ENCODE peak calls at places on chromosomes 3 and 15, in seven cellular contexts. X is WERI-Rb-1, S is GM23338, B is mesendoderm, R is left lung, L is uterus, I is fibroblast of lung. H is an unnamed sample.

GRCh38 chr15:99211926-99212325 is 37.5 kb downstream of the TTC23 start:
- DNase-seq in X (no peak), S (no peak), B (no peak), R (no peak), L (no peak), I (peak), H (no peak)

GRCh38 chr3:33103034-33103433 is 6.1 kb upstream of the GLB1 start:
- DNase-seq in X (no peak), S (no peak), B (no peak), R (no peak), L (no peak), I (no peak), H (no peak)

GRCh38 chr3:115494826-115495225 is 128.5 kb upstream of the GAP43 start:
- DNase-seq in X (no peak), S (no peak), B (no peak), R (no peak), L (no peak), I (no peak), H (no peak)

GRCh38 chr3:120568624-120569023 is 27.5 kb upstream of the NDUFB4 start:
- DNase-seq in X (no peak), S (no peak), B (peak), R (no peak), L (no peak), I (no peak), H (no peak)

GRCh38 chr15:79973445-79974180 is 2.6 kb upstream of the BCL2A1 start:
- DNase-seq in X (no peak), S (no peak), B (no peak), R (no peak), L (no peak), I (no peak), H (no peak)

GRCh38 chr15:92073044-92073785 is 219.7 kb downstream of the SLCO3A1 start:
- DNase-seq in X (no peak), S (no peak), B (no peak), R (no peak), L (no peak), I (peak), H (no peak)

GRCh38 chr15:101652783-101653430 is 726 bp upstream of the TM2D3 start:
- DNase-seq in X (peak), S (peak), B (peak), R (peak), L (peak), I (no peak), H (no peak)

GRCh38 chr15:73357999-73358665 is 10.6 kb downstream of the HCN4 start:
- DNase-seq in X (no peak), S (no peak), B (no peak), R (no peak), L (no peak), I (no peak), H (no peak)

GRCh38 chr3:173065543-173065970 is 75.5 kb downstream of the SPATA16 start:
- DNase-seq in X (no peak), S (no peak), B (peak), R (no peak), L (no peak), I (peak), H (no peak)

GRCh38 chr3:187968883-187969580 is 184.9 kb upstream of the LPP start:
- DNase-seq in X (no peak), S (no peak), B (no peak), R (no peak), L (no peak), I (peak), H (no peak)

GRCh38 chr3:105944721-105945120 is 75.9 kb upstream of the CBLB start:
- DNase-seq in X (no peak), S (no peak), B (no peak), R (no peak), L (no peak), I (peak), H (no peak)

GRCh38 chr3:51908026-51908425 is 4.9 kb upstream of the IQCF1 start:
- DNase-seq in X (no peak), S (no peak), B (no peak), R (no peak), L (no peak), I (no peak), H (no peak)

GRCh38 chr15:39411102-39411989 is 169.5 kb upstream of the THBS1 start:
- DNase-seq in X (no peak), S (no peak), B (no peak), R (no peak), L (no peak), I (no peak), H (no peak)

GRCh38 chr3:67920969-67921368 is 266.6 kb upstream of the SUCLG2 start:
- DNase-seq in X (no peak), S (no peak), B (no peak), R (no peak), L (no peak), I (no peak), H (no peak)

GRCh38 chr15:25244731-25245585 is 193.9 kb downstream of the UBE3A start:
- DNase-seq in X (peak), S (no peak), B (no peak), R (peak), L (no peak), I (no peak), H (peak)

GRCh38 chr3:45180899-45181298 is 34.7 kb upstream of the CDCP1 start:
- DNase-seq in X (peak), S (no peak), B (no peak), R (no peak), L (no peak), I (no peak), H (no peak)

GRCh38 chr3:177441813-177442646 is 244.7 kb upstream of the TBL1XR1 start:
- DNase-seq in X (no peak), S (no peak), B (peak), R (no peak), L (peak), I (peak), H (no peak)

DNA sequence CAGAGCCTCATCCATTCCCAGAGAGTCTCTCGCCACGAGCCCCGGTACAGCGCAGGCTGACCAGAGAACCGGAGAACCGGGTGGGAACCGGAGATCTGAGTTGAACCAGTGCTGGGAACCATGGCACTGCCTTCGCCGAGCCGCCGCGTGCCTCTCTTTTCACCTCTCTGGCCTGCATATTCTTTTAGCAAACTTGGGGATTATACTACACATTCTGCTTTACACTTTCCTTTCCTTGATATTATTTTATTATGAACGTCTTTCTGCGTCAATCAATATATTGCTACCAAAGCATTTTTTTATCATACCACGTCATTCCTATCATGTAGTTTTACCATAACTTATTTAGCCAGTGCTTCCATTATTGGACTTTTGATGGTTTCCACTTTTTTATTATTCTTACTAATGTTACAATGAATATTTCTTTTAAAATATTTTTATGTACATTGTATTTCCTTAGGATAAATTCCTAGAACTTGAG is 7.3 kb downstream of the NRROS start:
- DNase-seq in X (no peak), S (no peak), B (no peak), R (no peak), L (no peak), I (no peak), H (no peak)
- H3K4me3 ChIP-seq in X (no peak), S (no peak), B (no peak), R (no peak), L (no peak), I (no peak), H (no peak)

DNA sequence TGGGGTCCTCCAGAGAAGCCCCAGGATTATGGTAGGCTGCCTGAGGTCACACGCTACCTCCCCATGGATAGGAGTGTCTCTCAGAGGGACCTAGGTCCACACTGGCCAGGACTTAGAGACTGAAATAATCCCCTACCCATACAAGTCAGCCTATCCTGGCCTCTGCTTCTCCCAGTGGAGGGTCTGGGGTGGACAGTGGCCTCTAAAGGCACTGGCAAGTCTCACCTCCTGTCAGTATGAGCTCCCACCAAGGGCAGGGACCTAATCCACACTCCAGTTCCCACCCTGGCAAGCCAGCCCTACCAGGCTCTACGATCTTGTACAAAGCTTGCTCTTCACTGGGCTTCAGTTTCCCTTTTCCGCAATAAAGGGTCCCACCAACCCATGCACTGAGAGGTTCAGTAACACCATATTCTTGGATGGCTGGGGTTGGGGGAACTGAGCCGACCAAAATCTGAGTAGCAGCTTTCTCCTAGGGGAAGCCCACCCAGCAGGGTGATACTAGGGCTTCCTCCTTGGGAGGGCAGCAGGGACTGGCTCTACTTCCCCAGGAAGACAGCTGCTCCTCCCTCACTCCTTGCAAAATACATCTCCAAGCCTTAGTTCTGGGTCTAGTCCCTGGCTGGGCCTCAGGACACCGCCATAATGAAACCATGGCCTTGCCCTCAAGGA is 2.4 kb downstream of the CISH start:
- DNase-seq in X (no peak), S (no peak), B (no peak), R (no peak), L (no peak), I (no peak), H (no peak)
- H3K27ac ChIP-seq in X (no peak), S (no peak), B (no peak), R (peak), L (peak), I (no peak), H (peak)

DNA sequence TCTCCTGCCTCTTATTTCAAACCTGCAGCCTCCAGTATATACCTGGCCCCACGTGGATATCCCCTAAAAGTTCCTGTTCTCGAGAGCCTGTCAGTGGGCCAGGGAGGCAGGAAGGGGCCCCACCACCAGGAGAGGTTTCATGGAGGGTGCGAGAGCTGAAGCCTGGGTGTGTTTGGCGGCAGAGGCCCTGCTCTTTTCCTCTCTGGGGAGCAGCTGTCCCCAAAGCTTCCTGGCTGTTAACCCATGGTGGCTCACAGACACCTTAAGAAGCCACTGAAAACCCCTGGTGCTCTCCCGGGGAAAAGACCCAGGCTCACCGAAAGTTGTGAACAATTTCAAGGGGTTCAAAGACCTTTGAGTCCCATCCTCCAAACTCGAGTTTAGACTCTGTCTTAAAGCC is 1.1 kb downstream of the PRRT3 start:
- DNase-seq in X (no peak), S (no peak), B (no peak), R (no peak), L (no peak), I (no peak), H (no peak)
- H3K4me3 ChIP-seq in X (no peak), S (peak), B (no peak), R (no peak), L (no peak), I (no peak), H (no peak)

DNA sequence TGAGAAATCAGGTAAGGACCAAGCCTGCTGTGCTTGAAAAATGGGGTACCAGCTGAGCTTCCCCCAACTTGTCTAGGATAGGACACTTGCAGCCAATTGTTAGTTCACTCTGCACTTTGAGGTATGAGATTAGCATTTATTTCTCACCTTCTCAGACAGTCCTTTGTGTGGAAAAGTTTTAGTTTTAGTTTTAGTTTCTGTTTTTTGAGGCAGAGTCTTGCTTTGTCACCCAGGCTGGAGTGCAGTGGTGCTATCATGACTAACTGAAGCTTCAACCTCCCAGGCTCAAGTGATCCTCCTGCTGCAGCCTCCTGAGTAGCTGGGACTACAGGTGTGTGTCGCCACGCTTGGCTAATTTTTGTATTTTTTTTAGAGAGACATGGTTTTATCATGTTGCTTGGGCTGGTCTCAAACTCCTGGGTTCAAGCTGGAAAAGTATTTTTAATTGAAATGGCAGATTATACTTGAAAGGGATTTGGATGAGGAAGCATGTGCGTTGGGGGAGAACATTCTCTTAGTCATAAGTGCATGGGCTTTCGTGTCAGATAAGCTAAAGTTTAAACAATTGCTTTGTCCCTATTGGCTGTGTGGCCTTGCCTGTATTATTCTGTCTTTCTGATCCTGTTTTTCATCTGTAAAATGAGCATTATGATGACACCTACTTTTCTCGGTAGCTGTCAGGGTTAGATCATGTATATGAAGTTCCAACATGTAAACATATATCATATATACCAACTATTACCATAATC is 25.2 kb upstream of the CCK start:
- DNase-seq in X (no peak), S (no peak), B (no peak), R (no peak), L (no peak), I (no peak), H (no peak)
- H3K27ac ChIP-seq in X (no peak), S (no peak), B (no peak), R (no peak), L (no peak), I (no peak), H (no peak)

GRCh38 chr15:90233701-90234518 is at the start of the genes CIB1 and GDPGP1:
- DNase-seq in X (peak), S (peak), B (peak), R (peak), L (peak), I (peak), H (peak)

GRCh38 chr15:90231028-90232017 is 2.4 kb downstream of the CIB1 start:
- DNase-seq in X (no peak), S (no peak), B (no peak), R (peak), L (no peak), I (peak), H (no peak)

GRCh38 chr15:90232941-90233700 is 620 bp downstream of the CIB1 start:
- DNase-seq in X (peak), S (peak), B (peak), R (peak), L (no peak), I (peak), H (peak)

GRCh38 chr15:90230610-90231009 is 3.1 kb downstream of the CIB1 start:
- DNase-seq in X (no peak), S (no peak), B (no peak), R (no peak), L (no peak), I (no peak), H (no peak)

DNA sequence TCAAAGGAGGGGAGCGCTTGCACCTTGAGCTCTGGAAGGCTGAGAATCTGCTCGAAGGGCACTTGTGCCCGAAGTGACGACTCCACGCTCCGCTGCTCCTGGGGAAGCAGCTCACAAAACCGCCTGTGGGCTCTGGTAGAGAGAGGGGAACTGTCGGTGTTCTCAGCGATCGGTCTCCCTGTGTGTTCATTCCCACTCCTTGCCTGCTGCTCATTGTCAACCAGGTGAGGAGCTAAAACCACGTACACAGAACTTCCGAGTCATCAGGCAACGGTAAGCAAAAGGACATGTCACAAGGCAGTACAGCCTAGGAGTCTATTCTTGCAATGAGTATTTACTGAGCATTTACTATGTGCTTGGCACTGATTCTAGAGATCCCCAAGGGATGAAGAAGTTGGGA is 1.5 kb downstream of the CIB1 start:
- DNase-seq in X (no peak), S (no peak), B (no peak), R (no peak), L (no peak), I (no peak), H (no peak)
- H3K4me3 ChIP-seq in X (no peak), S (peak), B (no peak), R (peak), L (no peak), I (no peak), H (peak)

GRCh38 chr3:104629038-104629437 is 737.7 kb upstream of the ALCAM start:
- DNase-seq in X (no peak), S (no peak), B (no peak), R (no peak), L (no peak), I (peak), H (no peak)
- H3K27ac ChIP-seq in X (no peak), S (no peak), B (no peak), R (no peak), L (no peak), I (peak), H (no peak)

GRCh38 chr15:60916032-60916673 is 312.9 kb downstream of the RORA start:
- DNase-seq in X (no peak), S (peak), B (peak), R (no peak), L (no peak), I (no peak), H (no peak)

GRCh38 chr15:60916674-60917468 is 312.2 kb downstream of the RORA start:
- DNase-seq in X (peak), S (peak), B (peak), R (peak), L (peak), I (peak), H (peak)

GRCh38 chr15:60918234-60918964 is 310.7 kb downstream of the RORA start:
- DNase-seq in X (no peak), S (no peak), B (no peak), R (no peak), L (no peak), I (no peak), H (no peak)

GRCh38 chr15:60914360-60914759 is 314.7 kb downstream of the RORA start:
- DNase-seq in X (no peak), S (no peak), B (no peak), R (no peak), L (no peak), I (peak), H (no peak)

GRCh38 chr15:60917469-60918130 is 311.5 kb downstream of the RORA start:
- DNase-seq in X (peak), S (no peak), B (no peak), R (no peak), L (peak), I (peak), H (peak)
- H3K4me3 ChIP-seq in X (peak), S (no peak), B (no peak), R (no peak), L (peak), I (no peak), H (peak)

DNA sequence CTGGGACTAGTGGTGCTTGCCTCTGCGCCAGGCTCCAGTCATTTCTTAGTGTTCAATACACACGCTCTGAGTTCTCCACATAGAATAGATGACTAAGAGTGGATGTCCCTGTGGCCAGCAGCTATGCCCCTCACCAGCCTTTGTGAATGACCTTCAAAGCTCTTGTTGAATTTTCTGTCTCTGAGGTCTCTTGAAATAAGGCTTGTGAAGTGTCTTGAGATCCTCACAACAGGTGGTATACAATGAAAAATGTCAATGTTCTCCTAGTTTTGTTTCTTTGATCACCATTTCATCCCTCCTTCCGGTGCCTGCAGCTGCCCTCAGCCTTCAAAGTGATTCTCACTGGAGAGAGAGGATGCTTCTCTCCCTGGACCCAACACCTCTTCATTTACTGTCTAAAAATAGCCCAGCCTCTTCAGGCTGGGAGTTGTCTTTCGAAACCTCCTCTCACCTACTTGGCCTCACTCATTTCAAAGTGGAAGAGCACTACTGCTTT is 5.4 kb downstream of the MAPKBP1 start:
- DNase-seq in X (no peak), S (no peak), B (no peak), R (no peak), L (no peak), I (no peak), H (no peak)
- H3K27ac ChIP-seq in X (no peak), S (no peak), B (no peak), R (peak), L (peak), I (no peak), H (peak)